ENCODE peak calls at places on chromosome 4, in nine cellular contexts. Y is IMR-90; H is A549; I is lung; D is brain microvascular endothelial cell; V is esophagus squamous epithelium; L is effector memory CD4-positive, alpha-beta T cell; A is stomach; F is neuronal stem cell. O is an unnamed sample.

GRCh38 chr4:140151700-140152014 is 2.3 kb downstream of the MAML3 start:
- DNase-seq in Y (peak; percentile 85), H (peak; percentile 80), I (peak; percentile 81), D (peak; percentile 87), V (no peak), L (no peak), A (peak; percentile 87), F (no peak), O (peak; percentile 57)

GRCh38 chr4:40608628-40609027 is 21.0 kb downstream of the RBM47 start:
- DNase-seq in Y (peak; percentile 44), H (no peak), I (no peak), D (no peak), V (no peak), L (no peak), A (no peak), F (no peak), O (no peak)

GRCh38 chr4:94676910-94677309 is 80.8 kb upstream of the BMPR1B start:
- DNase-seq in Y (peak; percentile 38), H (no peak), I (no peak), D (peak; percentile 61), V (no peak), L (no peak), A (no peak), F (no peak), O (no peak)

GRCh38 chr4:70666369-70666768 is at the start of gene JCHAIN:
- DNase-seq in Y (peak; percentile 43), H (no peak), I (no peak), D (no peak), V (no peak), L (no peak), A (no peak), F (no peak), O (no peak)

GRCh38 chr4:60579335-60579734 is 620.8 kb upstream of the ADGRL3 start:
- DNase-seq in Y (peak; percentile 40), H (no peak), I (no peak), D (peak; percentile 23), V (no peak), L (no peak), A (no peak), F (no peak), O (no peak)

GRCh38 chr4:27088491-27088890 is 227.8 kb downstream of the STIM2 start:
- DNase-seq in Y (no peak), H (no peak), I (no peak), D (no peak), V (no peak), L (no peak), A (no peak), F (no peak), O (no peak)

GRCh38 chr4:19380600-19380999 is 871.1 kb upstream of the SLIT2 start:
- DNase-seq in Y (peak; percentile 56), H (no peak), I (no peak), D (no peak), V (no peak), L (no peak), A (no peak), F (no peak), O (no peak)

GRCh38 chr4:15781427-15782095 is 3.4 kb downstream of the CD38 start:
- DNase-seq in Y (no peak), H (no peak), I (no peak), D (no peak), V (no peak), L (no peak), A (no peak), F (no peak), O (no peak)

GRCh38 chr4:122364700-122365404 is 14.0 kb upstream of the ADAD1 start:
- DNase-seq in Y (no peak), H (no peak), I (no peak), D (no peak), V (no peak), L (no peak), A (no peak), F (no peak), O (no peak)

DNA sequence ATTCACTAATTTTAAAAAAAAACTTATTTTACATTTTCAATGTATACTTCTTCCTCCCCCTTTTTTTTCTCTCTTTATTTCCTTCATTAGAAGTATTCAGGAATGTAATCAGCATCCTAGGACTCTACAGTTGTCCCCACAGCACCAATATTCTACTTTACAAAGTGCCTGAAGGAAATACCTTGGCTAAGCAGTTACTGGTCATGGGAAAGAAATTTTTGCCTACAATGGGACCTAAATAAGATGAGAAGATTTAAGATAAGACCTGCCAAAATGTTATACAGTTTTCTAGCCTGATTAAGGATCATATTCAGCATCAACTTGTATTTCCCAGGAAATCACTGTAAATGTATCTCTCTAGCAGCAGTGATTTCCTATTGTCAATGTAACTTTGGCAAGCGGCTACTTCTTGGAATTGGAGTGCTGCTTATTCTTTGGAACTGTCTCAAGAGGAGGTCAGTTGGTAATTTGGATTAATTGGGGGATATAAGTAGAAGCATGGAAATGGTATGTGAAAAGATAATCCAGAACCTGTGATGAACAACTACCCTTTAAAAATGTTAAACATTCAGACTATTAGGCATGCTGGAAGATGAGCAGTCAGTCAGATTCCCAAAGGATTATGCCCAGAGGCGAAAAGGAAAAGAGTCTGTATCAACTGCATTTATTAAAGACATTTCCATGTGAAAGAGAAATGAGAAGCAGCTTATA is 62.7 kb downstream of the SEC24D start:
- DNase-seq in Y (no peak), H (no peak), I (no peak), D (no peak), V (no peak), L (no peak), A (no peak), F (no peak), O (no peak)
- H3K27ac ChIP-seq in Y (no peak overlapping the region), H (no peak overlapping the region), I (peak overlapping the region; percentile 62), D (peak overlapping the region; percentile 13), V (peak overlapping the region; percentile 78), L (no peak overlapping the region), A (peak overlapping the region; percentile 42), F (no peak overlapping the region), O (no peak overlapping the region)

DNA sequence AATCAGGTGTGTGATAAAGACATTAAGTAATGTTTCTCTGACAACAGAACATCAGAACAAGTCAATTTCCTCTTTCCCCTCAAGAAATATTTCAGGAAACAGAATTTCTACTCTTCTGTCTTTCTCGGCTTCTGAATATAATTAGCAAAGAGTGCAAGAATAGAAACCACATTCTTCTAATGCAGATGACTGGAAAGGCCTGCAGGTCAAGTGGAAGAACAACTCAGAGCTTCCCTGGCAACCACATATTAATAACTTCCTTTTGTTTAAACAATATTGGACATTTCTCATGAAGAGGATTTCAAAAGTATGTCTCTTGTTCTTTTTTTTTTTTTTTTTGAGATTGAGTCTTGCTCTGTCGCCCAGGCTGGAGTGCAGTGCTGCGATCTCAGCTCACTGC is 225.5 kb downstream of the PARM1 start:
- DNase-seq in Y (no peak), H (no peak), I (no peak), D (no peak), V (no peak), L (no peak), A (no peak), F (no peak), O (no peak)
- H3K27ac ChIP-seq in Y (no peak overlapping the region), H (no peak overlapping the region), I (no peak overlapping the region), D (no peak overlapping the region), V (no peak overlapping the region), L (no peak overlapping the region), A (no peak overlapping the region), F (no peak overlapping the region), O (no peak overlapping the region)

DNA sequence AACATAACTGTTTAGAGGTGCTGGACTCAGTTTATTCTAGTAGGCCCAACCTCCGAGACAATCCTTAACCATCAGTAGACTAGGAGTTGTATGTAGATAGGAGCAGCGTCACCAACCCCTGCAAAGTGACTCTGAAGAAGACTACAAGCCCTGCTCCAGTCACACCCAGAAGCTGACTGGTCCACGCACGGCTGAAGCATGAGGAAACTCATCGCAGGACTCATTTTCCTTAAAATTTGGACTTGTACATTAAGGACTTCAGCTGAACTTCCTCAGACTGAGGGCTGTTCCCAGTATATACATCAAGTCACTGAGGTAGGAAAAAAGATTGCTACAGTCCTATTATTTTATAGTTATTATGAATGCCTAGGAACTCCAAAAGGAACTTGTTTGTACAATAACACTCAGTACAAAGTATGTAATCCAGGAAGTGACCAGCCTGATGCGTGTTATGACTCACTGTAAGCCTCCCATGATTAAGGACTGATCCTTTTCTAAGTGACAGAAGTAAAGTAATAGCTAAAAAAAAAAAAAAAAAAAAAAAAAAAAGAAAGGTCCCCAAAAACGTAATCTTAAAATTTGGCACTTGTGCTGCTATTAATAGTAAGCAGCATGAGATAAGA is 41.6 kb upstream of the UGT2B7 start:
- DNase-seq in Y (peak; percentile 87), H (no peak), I (no peak), D (peak; percentile 85), V (no peak), L (no peak), A (no peak), F (no peak), O (no peak)
- H3K27ac ChIP-seq in Y (peak overlapping the region; percentile 81), H (peak overlapping the region; percentile 71), I (no peak overlapping the region), D (peak overlapping the region; percentile 57), V (peak overlapping the region; percentile 78), L (no peak overlapping the region), A (no peak overlapping the region), F (no peak overlapping the region), O (no peak overlapping the region)

DNA sequence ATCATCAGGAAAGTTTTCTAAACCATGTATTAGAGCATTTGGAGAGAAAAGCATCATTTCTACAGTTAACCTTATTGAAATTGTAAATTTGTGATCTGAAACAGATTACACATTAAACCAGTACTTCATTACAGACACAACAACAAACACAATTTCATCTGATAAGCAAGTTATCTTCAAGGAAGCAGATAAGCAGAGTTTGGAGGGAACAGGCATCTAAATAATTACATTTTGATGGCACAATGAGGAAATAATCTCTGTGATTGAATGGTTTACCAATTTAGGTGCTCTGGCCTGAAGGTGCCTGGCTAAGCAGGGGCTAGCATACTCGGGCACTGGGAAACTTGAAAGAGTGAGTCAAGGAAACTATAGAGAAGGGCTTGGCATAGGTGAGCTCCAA is 619.8 kb downstream of the PACRGL start:
- DNase-seq in Y (no peak), H (no peak), I (no peak), D (no peak), V (no peak), L (no peak), A (no peak), F (no peak), O (no peak)
- H3K27ac ChIP-seq in Y (no peak overlapping the region), H (no peak overlapping the region), I (no peak overlapping the region), D (no peak overlapping the region), V (no peak overlapping the region), L (no peak overlapping the region), A (no peak overlapping the region), F (no peak overlapping the region), O (no peak overlapping the region)

DNA sequence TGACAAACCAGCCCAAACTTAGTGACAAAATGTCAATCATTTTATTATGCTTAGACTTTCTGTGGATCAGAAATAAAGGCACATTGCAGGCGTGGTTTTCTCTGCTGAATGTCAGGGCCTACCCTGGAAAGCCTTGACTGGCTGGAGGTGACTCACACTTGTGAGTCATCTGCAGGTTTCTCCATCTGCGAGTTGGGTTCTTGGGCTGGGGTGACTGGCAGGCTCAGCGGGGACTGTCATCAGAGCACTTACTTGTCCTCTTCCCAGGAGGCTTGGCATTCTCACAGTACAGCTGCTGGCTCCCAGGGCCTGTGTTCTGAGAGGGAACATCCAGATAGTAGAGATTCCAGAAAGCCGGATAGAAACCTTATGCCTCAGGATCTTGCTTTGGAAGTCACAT is 153.8 kb upstream of the AGA start:
- DNase-seq in Y (peak; percentile 85), H (peak; percentile 62), I (no peak), D (peak; percentile 79), V (no peak), L (no peak), A (no peak), F (no peak), O (no peak)
- H3K27ac ChIP-seq in Y (no peak overlapping the region), H (no peak overlapping the region), I (no peak overlapping the region), D (no peak overlapping the region), V (no peak overlapping the region), L (no peak overlapping the region), A (no peak overlapping the region), F (no peak overlapping the region), O (no peak overlapping the region)

O was measured in substantia nigra.